ENCODE peak calls at places on chromosomes 2 and 18, in six cellular contexts. C is NCI-H510A treated with DMSO at 0.1 percent for 48 hours; G is A172; F is activated CD4-positive, alpha-beta memory T cell treated with anti-CD3 and anti-CD28 coated beads, Interleukin-2, amount 10 ng/mL, durations not matched to agents 7 days and 5 days; K is renal cortical epithelial cell; L is GM23248. A is an unnamed sample.

GRCh38 chr2:168726375-168726774 is 76.1 kb upstream of the NOSTRIN start:
- DNase-seq in G (no peak), C (no peak), K (no peak), F (no peak), L (no peak), A (no peak)

GRCh38 chr2:30448308-30448707 is 1.3 kb downstream of the LCLAT1 start:
- DNase-seq in G (no peak), K (no peak), F (no peak), C (no peak), L (peak; percentile 9), A (no peak)

GRCh38 chr2:147420517-147420916 is 424.3 kb upstream of the ACVR2A start:
- DNase-seq in C (no peak), G (no peak), L (no peak), K (no peak), F (no peak), A (no peak)

GRCh38 chr2:12624911-12625598 is 91.7 kb upstream of the TRIB2 start:
- DNase-seq in K (no peak), F (no peak), C (no peak), G (no peak), L (no peak), A (no peak)

GRCh38 chr2:70643715-70644114 is 90.1 kb upstream of the TGFA start:
- DNase-seq in K (no peak), L (peak; percentile 57), C (no peak), F (no peak), G (peak; percentile 28), A (no peak)

GRCh38 chr2:112542123-112542973 is at the start of gene POLR1B:
- DNase-seq in G (peak; percentile 86), C (peak; percentile 86), F (peak; percentile 80), L (peak; percentile 89), K (peak; percentile 71), A (peak; percentile 86)

GRCh38 chr18:46096651-46097300 is 1.3 kb downstream of the ATP5F1A start:
- DNase-seq in G (no peak), K (peak; percentile 14), L (peak; percentile 40), C (no peak), F (peak; percentile 25), A (no peak)

GRCh38 chr2:88090446-88091283 is 23.0 kb downstream of the SMYD1 start:
- DNase-seq in K (no peak), L (no peak), C (no peak), G (no peak), F (no peak), A (no peak)

A was measured in pancreas.